ENCODE peak calls at places on chromosomes 12 and 14, in seven cellular contexts. H, W, Q, S, P, U and N are unnamed samples.

GRCh38 chr14:87108726-87109125 is 884.3 kb downstream of the GALC start:
- DNase-seq in H (no peak), W (no peak), Q (no peak), S (no peak), P (peak), U (no peak), N (no peak)

GRCh38 chr14:75821828-75822521 is 159.8 kb downstream of the TGFB3 start:
- DNase-seq in H (no peak), W (no peak), Q (peak), S (no peak), P (no peak), U (no peak), N (no peak)

GRCh38 chr12:30661210-30661609 is 34.5 kb downstream of the IPO8 start:
- DNase-seq in H (no peak), W (no peak), Q (no peak), S (no peak), P (no peak), U (no peak), N (no peak)

GRCh38 chr12:26113853-26114719 is 10.8 kb downstream of the BHLHE41 start:
- DNase-seq in H (peak), W (peak), Q (peak), S (peak), P (peak), U (peak), N (peak)

GRCh38 chr12:92949466-92949865 is 20.4 kb upstream of the EEA1 start:
- DNase-seq in H (no peak), W (no peak), Q (no peak), S (no peak), P (no peak), U (no peak), N (no peak)

GRCh38 chr12:559208-559905 is 99.6 kb downstream of the B4GALNT3 start:
- DNase-seq in H (no peak), W (no peak), Q (no peak), S (no peak), P (peak), U (no peak), N (no peak)

GRCh38 chr12:89418228-89418910 is 66.1 kb upstream of the DUSP6 start:
- DNase-seq in H (no peak), W (no peak), Q (no peak), S (no peak), P (no peak), U (no peak), N (no peak)

GRCh38 chr14:92280554-92281262 is 42.3 kb upstream of the SLC24A4 start:
- DNase-seq in H (no peak), W (no peak), Q (no peak), S (no peak), P (no peak), U (no peak), N (no peak)

GRCh38 chr12:43285248-43285647 is 266.8 kb downstream of the ADAMTS20 start:
- DNase-seq in H (no peak), W (no peak), Q (peak), S (no peak), P (no peak), U (no peak), N (no peak)

GRCh38 chr14:99273724-99274345 is 1.8 kb upstream of the BCL11B start:
- DNase-seq in H (no peak), W (no peak), Q (no peak), S (peak), P (no peak), U (no peak), N (no peak)

GRCh38 chr12:54028324-54029201 is at the start of gene HOXC6:
- DNase-seq in H (peak), W (no peak), Q (no peak), S (peak), P (no peak), U (no peak), N (no peak)

DNA sequence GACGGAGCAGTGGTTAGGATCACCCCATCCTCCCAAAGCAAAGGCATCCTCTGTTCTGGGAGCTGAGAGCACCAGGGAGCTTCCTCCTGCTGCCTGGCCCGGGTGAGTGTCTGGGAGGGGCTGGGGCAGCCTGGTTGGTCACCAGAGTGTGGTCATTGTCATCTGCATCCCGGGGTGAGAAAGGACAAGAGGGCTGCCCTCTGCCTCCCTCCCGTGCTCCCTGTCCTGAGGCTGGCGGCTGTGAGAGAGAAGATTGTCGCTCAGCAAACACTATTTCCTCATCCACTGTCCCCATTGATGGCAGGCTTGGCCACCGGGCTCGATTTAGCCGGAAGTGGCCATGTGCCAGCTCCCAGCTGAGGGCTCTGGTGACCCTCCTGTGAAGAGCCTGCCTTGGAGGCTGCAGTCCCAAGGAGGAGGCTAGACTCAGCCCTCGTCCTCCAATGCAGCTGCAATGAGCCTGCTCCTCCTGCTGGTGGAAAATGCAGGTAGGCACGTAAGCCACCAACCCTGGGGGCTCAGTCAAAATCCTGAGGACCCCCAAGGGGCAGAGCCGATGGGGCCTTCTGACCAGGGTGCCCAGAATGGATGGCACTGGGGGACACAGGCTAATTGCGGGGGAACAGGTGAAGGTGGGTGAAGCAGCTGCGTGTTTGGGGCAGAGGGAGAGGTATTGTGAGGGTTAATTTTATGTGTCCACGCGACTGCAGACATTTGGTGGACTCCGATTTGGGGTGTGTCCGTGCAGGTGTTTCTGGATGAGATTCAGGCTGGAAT is 155.7 kb downstream of the KIF26A start:
- DNase-seq in H (peak), W (no peak), Q (no peak), S (no peak), P (peak), U (no peak), N (no peak)
- TF ChIP-seq CTCF in H (no peak), W (no peak), Q (peak), S (no peak), P (no peak), U (no peak), N (peak)

DNA sequence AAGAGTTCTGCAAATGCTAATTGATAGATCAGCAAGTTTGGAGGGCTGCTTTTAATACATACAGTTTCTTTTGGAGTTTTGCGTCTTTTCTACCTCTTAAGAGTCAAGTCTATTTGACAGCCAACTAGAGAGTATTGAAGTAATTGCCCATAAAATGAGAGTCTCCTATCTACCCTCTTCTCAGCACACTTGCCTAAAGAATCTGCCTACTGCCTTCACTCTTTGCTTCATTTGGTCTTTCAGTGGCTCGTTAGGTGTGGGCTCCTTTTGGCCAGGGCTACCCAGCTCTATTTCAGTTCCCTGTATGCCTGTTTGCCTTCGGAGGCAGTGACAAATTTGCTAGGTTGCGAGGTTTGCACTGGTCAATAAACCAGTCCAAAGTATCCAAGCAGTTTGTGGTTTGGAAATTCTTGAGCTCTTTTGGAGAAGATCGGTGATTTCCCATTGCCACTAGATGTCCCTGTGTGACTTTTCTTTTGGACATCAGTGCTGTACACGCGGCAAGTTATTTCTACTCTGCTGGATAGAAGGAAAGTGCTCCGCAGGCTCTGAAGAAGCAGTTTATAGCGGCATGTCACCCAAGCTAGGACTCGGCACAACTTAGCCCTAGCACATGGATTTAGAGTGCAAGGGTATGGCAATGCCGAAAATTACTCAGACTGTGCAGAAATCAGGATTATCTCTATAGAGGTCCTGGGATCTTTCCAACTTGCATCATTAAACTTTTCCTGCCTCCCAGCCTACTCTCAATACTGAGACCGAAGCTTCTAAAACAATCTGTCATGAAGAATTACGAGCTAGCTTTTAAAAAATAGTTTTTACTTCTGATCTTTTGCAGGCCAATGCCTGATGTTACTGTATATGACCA is 38.6 kb downstream of the MGST1 start:
- DNase-seq in H (no peak), W (peak), Q (peak), S (peak), P (no peak), U (peak), N (peak)
- TF ChIP-seq CTCF in H (no peak), W (peak), Q (peak), S (peak), P (peak), U (no peak), N (peak)

DNA sequence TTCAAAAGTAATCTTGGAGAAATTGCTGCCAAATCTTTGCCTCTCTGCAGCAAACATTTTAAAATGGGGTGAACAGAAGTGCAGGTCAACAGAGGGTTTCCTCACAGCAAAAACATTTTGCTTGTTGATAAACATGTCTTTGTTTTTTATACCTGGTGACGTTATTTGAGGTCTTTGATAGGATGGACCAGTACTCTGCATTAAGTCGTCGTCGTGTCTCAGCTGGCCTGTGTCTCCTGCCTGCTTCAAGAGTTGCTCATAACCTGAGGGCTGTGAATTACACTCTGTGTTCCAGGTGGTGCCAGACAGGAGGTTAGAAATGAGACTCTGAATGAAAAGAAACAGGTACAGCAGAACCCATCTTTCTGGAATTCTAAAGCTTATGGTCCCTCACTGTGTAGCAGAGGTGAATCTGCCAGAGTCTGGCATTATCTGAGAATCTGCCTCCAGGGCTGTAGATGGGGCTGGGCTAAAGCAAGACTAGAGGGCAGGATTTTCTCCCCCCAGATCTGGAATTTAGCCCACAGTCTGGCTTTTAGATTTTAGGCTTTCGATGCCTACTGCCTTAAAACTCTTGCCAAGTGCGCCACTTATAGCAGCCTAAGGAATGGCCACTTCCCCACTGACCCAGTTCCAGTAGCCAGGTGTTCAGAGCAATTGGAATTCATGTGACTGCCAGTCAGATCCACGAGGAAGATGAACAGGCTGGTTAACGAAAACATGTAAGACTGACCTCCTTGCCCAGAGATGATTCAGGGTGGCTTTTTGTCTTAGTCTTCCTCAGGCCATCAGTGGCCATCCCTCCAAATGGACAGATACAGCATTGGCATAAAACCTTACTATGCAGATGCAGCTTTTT is 161.2 kb downstream of the PRKCH start:
- DNase-seq in H (no peak), W (no peak), Q (no peak), S (no peak), P (no peak), U (no peak), N (no peak)
- TF ChIP-seq CTCF in H (no peak), W (no peak), Q (no peak), S (no peak), P (no peak), U (no peak), N (no peak)

GRCh38 chr14:50254248-50254647 is 22.9 kb upstream of the SOS2 start:
- DNase-seq in H (no peak), W (no peak), Q (no peak), S (no peak), P (no peak), U (no peak), N (no peak)
- TF ChIP-seq CTCF in H (no peak), W (no peak), Q (no peak), S (no peak), P (no peak), U (no peak), N (no peak)

DNA sequence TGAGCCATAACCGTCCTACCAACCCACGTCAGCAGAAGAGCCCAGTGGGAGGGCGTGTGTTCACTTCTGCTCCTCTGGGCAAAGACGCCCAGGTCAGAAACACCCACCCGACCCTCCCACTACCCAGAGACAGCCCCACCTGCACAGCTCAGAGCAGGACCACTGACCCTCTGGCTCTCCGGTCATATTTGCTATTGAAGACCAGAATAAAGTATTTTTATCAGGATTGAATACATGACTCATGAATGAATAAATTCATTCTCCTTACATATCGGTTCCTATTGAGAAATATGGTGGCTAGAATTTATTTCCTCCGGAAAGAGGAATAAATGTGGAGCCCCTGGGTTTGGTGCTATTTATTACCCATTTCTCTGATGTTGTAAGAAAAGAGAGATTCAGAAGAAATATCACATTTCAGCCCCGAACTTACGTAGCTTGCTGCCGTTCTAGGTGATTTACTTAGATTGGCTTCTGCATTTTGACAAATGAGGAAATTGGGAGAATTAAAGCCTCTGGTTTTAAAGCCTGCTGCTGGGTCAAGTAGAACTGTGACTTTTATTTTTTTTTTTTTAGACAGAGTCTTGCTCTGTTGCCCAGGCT is 36.4 kb upstream of the P2RX7 start:
- DNase-seq in H (no peak), W (no peak), Q (no peak), S (no peak), P (no peak), U (peak), N (no peak)
- TF ChIP-seq CTCF in H (peak), W (no peak), Q (peak), S (no peak), P (no peak), U (no peak), N (no peak)

DNA sequence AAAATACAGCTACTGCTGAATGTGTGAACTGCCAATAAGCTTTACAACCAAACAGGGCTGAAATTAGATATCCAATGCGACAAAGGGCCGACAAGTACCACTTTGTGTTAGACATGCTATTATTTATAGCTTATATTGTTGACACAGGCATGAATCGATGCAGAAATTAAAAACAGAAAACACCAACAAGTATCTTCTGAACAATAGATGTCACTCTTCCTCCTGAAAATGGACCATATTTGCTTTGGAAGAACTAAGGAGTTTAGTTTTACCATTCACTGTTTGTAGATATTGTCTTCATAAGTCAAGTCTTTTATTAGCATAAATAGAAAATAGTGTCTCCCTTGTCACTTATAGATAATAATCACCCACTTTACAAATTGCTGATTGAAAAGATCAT is 86.5 kb downstream of the LRIG3 start:
- DNase-seq in H (no peak), W (no peak), Q (no peak), S (no peak), P (no peak), U (no peak), N (no peak)
- TF ChIP-seq CTCF in H (no peak), W (no peak), Q (peak), S (no peak), P (no peak), U (no peak), N (no peak)

DNA sequence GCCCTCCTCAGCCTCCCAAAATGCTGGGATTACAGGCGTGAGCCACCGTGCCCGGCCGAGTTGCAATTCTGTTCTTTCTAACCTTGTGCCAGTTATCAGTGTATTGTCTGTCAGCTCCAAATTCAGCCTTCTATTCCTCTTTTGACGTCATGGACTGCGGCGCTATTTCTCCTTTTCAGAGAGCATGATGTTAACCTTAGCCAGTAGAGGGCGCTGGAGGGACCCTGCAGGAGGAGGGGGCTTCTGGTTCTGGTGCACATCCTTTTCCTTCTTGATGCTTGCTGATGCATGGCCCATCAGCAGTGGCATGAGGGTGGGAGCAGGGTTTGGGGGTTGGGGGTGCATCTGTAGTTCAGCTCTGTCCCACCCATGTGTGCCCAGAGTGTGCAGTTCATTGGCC is 179.3 kb upstream of the RMST start:
- DNase-seq in H (no peak), W (no peak), Q (no peak), S (no peak), P (no peak), U (no peak), N (no peak)
- TF ChIP-seq CTCF in H (no peak), W (no peak), Q (no peak), S (peak), P (no peak), U (no peak), N (peak)

GRCh38 chr14:95348395-95349080 is 28.8 kb upstream of the CLMN start:
- DNase-seq in H (no peak), W (no peak), Q (no peak), S (no peak), P (no peak), U (no peak), N (no peak)
- TF ChIP-seq CTCF in H (no peak), W (no peak), Q (no peak), S (no peak), P (no peak), U (no peak), N (no peak)